ENCODE peak calls at places on chromosome 12, in four cellular contexts. One of them, this sample, is unnamed.

GRCh38 chr12:131949431-131950181 is at the start of gene EP400:
- DNase-seq in neural crest cell: peak
- DNase-seq in ovary: peak
- DNase-seq in NAMALWA: peak
- DNase-seq in this sample: peak

GRCh38 chr12:51428256-51428655 is 3.6 kb downstream of the SLC4A8 start:
- DNase-seq in NAMALWA: no peak
- DNase-seq in neural crest cell: no peak
- DNase-seq in ovary: no peak
- DNase-seq in this sample: no peak

GRCh38 chr12:51076235-51076930 is 7.0 kb downstream of the CSRNP2 start:
- DNase-seq in ovary: no peak
- DNase-seq in neural crest cell: no peak
- DNase-seq in NAMALWA: no peak
- DNase-seq in this sample: no peak

GRCh38 chr12:93624595-93625294 is 52.3 kb downstream of the SOCS2 start:
- DNase-seq in ovary: no peak
- DNase-seq in neural crest cell: no peak
- DNase-seq in NAMALWA: no peak
- DNase-seq in this sample: no peak

GRCh38 chr12:50862316-50862715 is 19.6 kb downstream of the TMPRSS12 start:
- DNase-seq in neural crest cell: no peak
- DNase-seq in NAMALWA: no peak
- DNase-seq in ovary: no peak
- DNase-seq in this sample: no peak

GRCh38 chr12:57772429-57773322 is at the start of gene EEF1AKMT3:
- DNase-seq in ovary: peak
- DNase-seq in NAMALWA: no peak
- DNase-seq in neural crest cell: peak
- DNase-seq in this sample: peak

GRCh38 chr12:75660107-75660530 is 148.7 kb upstream of the KRR1 start:
- DNase-seq in ovary: no peak
- DNase-seq in neural crest cell: no peak
- DNase-seq in NAMALWA: no peak
- DNase-seq in this sample: no peak

GRCh38 chr12:44716681-44717080 is 159.4 kb downstream of the NELL2 start:
- DNase-seq in ovary: no peak
- DNase-seq in neural crest cell: no peak
- DNase-seq in NAMALWA: no peak
- DNase-seq in this sample: no peak

GRCh38 chr12:92553389-92553788 is 149.4 kb upstream of the PLEKHG7 start:
- DNase-seq in NAMALWA: no peak
- DNase-seq in ovary: peak
- DNase-seq in neural crest cell: no peak
- DNase-seq in this sample: peak

GRCh38 chr12:3604281-3604680 is 113.3 kb downstream of the PRMT8 start:
- DNase-seq in neural crest cell: no peak
- DNase-seq in NAMALWA: no peak
- DNase-seq in ovary: no peak
- DNase-seq in this sample: no peak

This sample was measured in testis.